ENCODE peak calls at places on chromosome 3, in four cellular contexts. One of them, this sample, is unnamed.

GRCh38 chr3:183774631-183775030 is 50.7 kb downstream of the MAP6D1 start:
- DNase-seq in A549: no peak
- DNase-seq in transverse colon: no peak
- DNase-seq in IMR-90: peak; percentile 81
- DNase-seq in this sample: no peak

GRCh38 chr3:191775451-191776233 is 314.7 kb downstream of the PYDC2 start:
- DNase-seq in A549: peak; percentile 20
- DNase-seq in transverse colon: no peak
- DNase-seq in IMR-90: no peak
- DNase-seq in this sample: no peak

GRCh38 chr3:143956858-143957257 is 14.8 kb upstream of the DIPK2A start:
- DNase-seq in A549: no peak
- DNase-seq in transverse colon: no peak
- DNase-seq in IMR-90: no peak
- DNase-seq in this sample: no peak

GRCh38 chr3:172848910-172849309 is 98.4 kb downstream of the ECT2 start:
- DNase-seq in A549: no peak
- DNase-seq in transverse colon: no peak
- DNase-seq in IMR-90: peak; percentile 10
- DNase-seq in this sample: no peak

GRCh38 chr3:64691051-64691450 is 3.3 kb upstream of the ADAMTS9 start:
- DNase-seq in A549: no peak
- DNase-seq in transverse colon: no peak
- DNase-seq in IMR-90: peak; percentile 35
- DNase-seq in this sample: no peak

GRCh38 chr3:138317687-138318086 is 12.0 kb downstream of the NME9 start:
- DNase-seq in A549: no peak
- DNase-seq in transverse colon: no peak
- DNase-seq in IMR-90: no peak
- DNase-seq in this sample: no peak

GRCh38 chr3:41898631-41899030 is 63.3 kb downstream of the ULK4 start:
- DNase-seq in A549: no peak
- DNase-seq in transverse colon: no peak
- DNase-seq in IMR-90: no peak
- DNase-seq in this sample: no peak

GRCh38 chr3:49244589-49245205 is 32.3 kb downstream of the C3orf62 start:
- DNase-seq in A549: peak; percentile 63
- DNase-seq in transverse colon: no peak
- DNase-seq in IMR-90: peak; percentile 10
- DNase-seq in this sample: no peak

GRCh38 chr3:79515072-79515471 is 252.7 kb downstream of the ROBO1 start:
- DNase-seq in A549: no peak
- DNase-seq in transverse colon: no peak
- DNase-seq in IMR-90: no peak
- DNase-seq in this sample: no peak

GRCh38 chr3:182789371-182789770 is 3.9 kb upstream of the ATP11B start:
- DNase-seq in A549: no peak
- DNase-seq in transverse colon: no peak
- DNase-seq in IMR-90: peak; percentile 18
- DNase-seq in this sample: no peak

GRCh38 chr3:162337630-162338029 is 841.0 kb downstream of the OTOL1 start:
- DNase-seq in A549: no peak
- DNase-seq in transverse colon: no peak
- DNase-seq in IMR-90: peak; percentile 34
- DNase-seq in this sample: no peak

GRCh38 chr3:176696816-176697215 is 500.5 kb downstream of the TBL1XR1 start:
- DNase-seq in A549: no peak
- DNase-seq in transverse colon: no peak
- DNase-seq in IMR-90: no peak
- DNase-seq in this sample: no peak

GRCh38 chr3:4956743-4957142 is 22.5 kb upstream of the BHLHE40 start:
- DNase-seq in A549: no peak
- DNase-seq in transverse colon: no peak
- DNase-seq in IMR-90: no peak
- DNase-seq in this sample: no peak

GRCh38 chr3:105359098-105359762 is 7.5 kb upstream of the ALCAM start:
- DNase-seq in A549: no peak
- DNase-seq in transverse colon: no peak
- DNase-seq in IMR-90: peak; percentile 78
- DNase-seq in this sample: no peak

GRCh38 chr3:108410531-108410984 is 99.8 kb downstream of the MYH15 start:
- DNase-seq in A549: no peak
- DNase-seq in transverse colon: no peak
- DNase-seq in IMR-90: no peak
- DNase-seq in this sample: no peak

GRCh38 chr3:39398700-39399099 is 7.8 kb upstream of the RPSA start:
- DNase-seq in A549: no peak
- DNase-seq in transverse colon: no peak
- DNase-seq in IMR-90: no peak
- DNase-seq in this sample: no peak

GRCh38 chr3:183161552-183162345 is 785 bp downstream of the LAMP3 start:
- DNase-seq in A549: no peak
- DNase-seq in transverse colon: no peak
- DNase-seq in IMR-90: no peak
- DNase-seq in this sample: no peak

GRCh38 chr3:15426579-15427118 is 695 bp downstream of the METTL6 start:
- DNase-seq in A549: no peak
- DNase-seq in transverse colon: no peak
- DNase-seq in IMR-90: no peak
- DNase-seq in this sample: no peak

GRCh38 chr3:188756241-188756640 is 415.5 kb upstream of the TPRG1 start:
- DNase-seq in A549: no peak
- DNase-seq in transverse colon: no peak
- DNase-seq in IMR-90: no peak
- DNase-seq in this sample: no peak

GRCh38 chr3:115651089-115651488 is 27.8 kb downstream of the GAP43 start:
- DNase-seq in A549: no peak
- DNase-seq in transverse colon: no peak
- DNase-seq in IMR-90: no peak
- DNase-seq in this sample: no peak

GRCh38 chr3:115644391-115644790 is 21.1 kb downstream of the GAP43 start:
- DNase-seq in A549: no peak
- DNase-seq in transverse colon: no peak
- DNase-seq in IMR-90: peak; percentile 29
- DNase-seq in this sample: no peak

GRCh38 chr3:115648559-115648958 is 25.2 kb downstream of the GAP43 start:
- DNase-seq in A549: no peak
- DNase-seq in transverse colon: no peak
- DNase-seq in IMR-90: peak; percentile 36
- DNase-seq in this sample: no peak

GRCh38 chr3:115651599-115651998 is 28.3 kb downstream of the GAP43 start:
- DNase-seq in A549: no peak
- DNase-seq in transverse colon: no peak
- DNase-seq in IMR-90: no peak
- DNase-seq in this sample: no peak

DNA sequence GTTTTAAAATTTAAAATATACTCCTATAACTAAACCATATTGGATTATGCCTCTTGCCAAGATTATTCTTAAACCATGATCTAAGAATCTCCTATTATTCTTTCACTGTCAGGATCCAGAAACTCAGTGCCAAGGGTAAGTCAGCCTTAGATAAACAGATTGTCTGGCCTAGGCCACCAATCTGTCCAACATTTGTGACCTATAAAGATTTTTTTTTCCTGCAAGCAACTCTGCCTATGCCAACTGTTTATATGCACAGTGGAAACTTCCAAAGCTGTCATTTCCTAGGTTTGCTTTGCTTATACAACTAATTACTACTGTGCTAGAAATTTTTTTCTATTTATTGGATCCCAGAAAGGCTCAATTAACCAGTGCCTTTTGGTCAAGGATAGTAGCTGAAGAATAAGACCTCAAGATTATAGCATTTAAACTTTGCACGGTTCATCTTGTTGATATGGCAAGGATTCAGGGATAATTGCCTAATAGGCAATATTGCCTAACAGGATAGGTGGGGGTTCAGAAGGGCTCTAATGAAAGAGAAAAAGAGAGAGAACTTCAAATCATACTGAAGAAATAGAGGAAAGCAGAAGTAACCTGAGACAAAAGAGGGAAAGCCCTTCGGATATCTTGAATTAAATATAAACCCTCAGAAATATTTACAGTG is 22.8 kb downstream of the GAP43 start:
- DNase-seq in A549: no peak
- DNase-seq in transverse colon: no peak
- DNase-seq in IMR-90: no peak
- DNase-seq in this sample: no peak
- H3K4me3 ChIP-seq in A549: no peak overlapping the region
- H3K4me3 ChIP-seq in transverse colon: no peak overlapping the region
- H3K4me3 ChIP-seq in IMR-90: no peak overlapping the region
- H3K4me3 ChIP-seq in this sample: no peak overlapping the region

GRCh38 chr3:187295635-187296034 is 4.1 kb upstream of the MASP1 start:
- DNase-seq in A549: peak; percentile 14
- DNase-seq in transverse colon: no peak
- DNase-seq in IMR-90: no peak
- DNase-seq in this sample: no peak
- TF ChIP-seq CTCF in A549: no peak
- TF ChIP-seq CTCF in transverse colon: no peak
- TF ChIP-seq CTCF in IMR-90: peak; percentile 20
- TF ChIP-seq CTCF in this sample: peak; percentile 24

DNA sequence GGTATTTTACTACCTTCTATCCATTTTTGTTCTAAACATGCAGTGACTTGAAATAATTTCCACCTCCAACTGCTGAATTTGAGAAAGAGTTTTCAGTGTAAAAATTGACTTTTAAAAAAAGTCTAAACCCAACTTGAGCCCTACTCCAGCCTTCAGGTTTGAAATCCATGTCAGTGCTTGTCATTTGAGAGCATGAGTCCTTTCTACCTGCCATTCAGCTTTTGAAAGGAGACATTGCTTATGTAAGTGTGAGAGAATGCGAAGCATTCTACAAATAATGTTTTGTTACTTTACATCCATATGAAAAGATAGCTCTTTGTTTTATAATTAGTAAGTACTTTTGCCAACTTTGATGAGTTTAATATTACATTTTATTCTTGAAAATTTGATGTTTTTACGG is 329.2 kb downstream of the PTPRG start:
- DNase-seq in A549: no peak
- DNase-seq in transverse colon: no peak
- DNase-seq in IMR-90: no peak
- DNase-seq in this sample: no peak
- H3K4me3 ChIP-seq in A549: no peak overlapping the region
- H3K4me3 ChIP-seq in transverse colon: no peak overlapping the region
- H3K4me3 ChIP-seq in IMR-90: no peak overlapping the region
- H3K4me3 ChIP-seq in this sample: no peak overlapping the region

GRCh38 chr3:170117134-170117533 is 64.4 kb downstream of the PHC3 start:
- DNase-seq in A549: peak; percentile 37
- DNase-seq in transverse colon: no peak
- DNase-seq in IMR-90: no peak
- DNase-seq in this sample: no peak
- TF ChIP-seq CTCF in A549: no peak
- TF ChIP-seq CTCF in transverse colon: peak; percentile 21
- TF ChIP-seq CTCF in IMR-90: peak; percentile 9
- TF ChIP-seq CTCF in this sample: no peak

GRCh38 chr3:38168988-38169363 is 3.6 kb downstream of the OXSR1 start:
- DNase-seq in A549: no peak
- DNase-seq in transverse colon: no peak
- DNase-seq in IMR-90: peak; percentile 39
- DNase-seq in this sample: no peak
- H3K4me3 ChIP-seq in A549: no peak overlapping the region
- H3K4me3 ChIP-seq in transverse colon: no peak overlapping the region
- H3K4me3 ChIP-seq in IMR-90: no peak overlapping the region
- H3K4me3 ChIP-seq in this sample: no peak overlapping the region

GRCh38 chr3:100425321-100425720 is 24.0 kb downstream of the LNP1 start:
- DNase-seq in A549: no peak
- DNase-seq in transverse colon: no peak
- DNase-seq in IMR-90: no peak
- DNase-seq in this sample: no peak
- TF ChIP-seq CTCF in A549: no peak
- TF ChIP-seq CTCF in transverse colon: no peak
- TF ChIP-seq CTCF in IMR-90: no peak
- TF ChIP-seq CTCF in this sample: no peak

GRCh38 chr3:179016979-179017670 is 54.5 kb downstream of the ZMAT3 start:
- DNase-seq in A549: no peak
- DNase-seq in transverse colon: no peak
- DNase-seq in IMR-90: no peak
- DNase-seq in this sample: no peak

GRCh38 chr3:179020112-179020511 is 51.5 kb downstream of the ZMAT3 start:
- DNase-seq in A549: no peak
- DNase-seq in transverse colon: no peak
- DNase-seq in IMR-90: no peak
- DNase-seq in this sample: no peak

GRCh38 chr3:179018808-179019207 is 52.8 kb downstream of the ZMAT3 start:
- DNase-seq in A549: no peak
- DNase-seq in transverse colon: no peak
- DNase-seq in IMR-90: no peak
- DNase-seq in this sample: no peak

GRCh38 chr3:179021119-179021903 is 50.3 kb downstream of the ZMAT3 start:
- DNase-seq in A549: no peak
- DNase-seq in transverse colon: no peak
- DNase-seq in IMR-90: no peak
- DNase-seq in this sample: no peak

GRCh38 chr3:179015551-179016020 is 56.0 kb downstream of the ZMAT3 start:
- DNase-seq in A549: peak; percentile 70
- DNase-seq in transverse colon: peak; percentile 41
- DNase-seq in IMR-90: peak; percentile 83
- DNase-seq in this sample: peak; percentile 78
- H3K4me3 ChIP-seq in A549: no peak overlapping the region
- H3K4me3 ChIP-seq in transverse colon: no peak overlapping the region
- H3K4me3 ChIP-seq in IMR-90: no peak overlapping the region
- H3K4me3 ChIP-seq in this sample: no peak overlapping the region

DNA sequence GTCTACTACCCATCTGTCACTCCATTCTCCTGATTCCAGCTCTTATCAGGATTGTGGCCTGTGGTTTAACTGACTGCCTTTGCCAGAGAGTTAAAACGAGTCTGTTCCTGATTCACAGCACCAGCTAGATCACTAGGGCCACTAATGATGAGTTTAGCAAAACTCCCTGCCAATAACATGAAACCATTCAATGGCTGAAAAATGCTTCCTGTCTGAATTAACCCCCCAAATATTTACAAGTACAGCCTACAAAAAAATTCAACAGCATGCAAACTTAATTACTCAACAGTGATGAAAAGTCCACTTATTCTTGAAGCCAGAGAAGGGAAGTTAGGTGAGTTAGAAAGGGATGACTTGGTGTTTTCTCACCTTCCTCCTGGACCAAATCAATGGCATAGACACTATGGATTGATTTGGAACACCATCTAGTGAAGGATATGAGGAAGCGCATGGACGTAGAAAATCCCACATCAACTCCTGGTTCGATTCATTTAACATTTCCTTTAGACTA is 141.4 kb downstream of the TGFBR2 start:
- DNase-seq in A549: peak; percentile 60
- DNase-seq in transverse colon: no peak
- DNase-seq in IMR-90: peak; percentile 79
- DNase-seq in this sample: peak; percentile 22
- TF ChIP-seq CTCF in A549: peak; percentile 75
- TF ChIP-seq CTCF in transverse colon: peak; percentile 37
- TF ChIP-seq CTCF in IMR-90: peak; percentile 56
- TF ChIP-seq CTCF in this sample: peak; percentile 54